ENCODE peak calls at places on chromosome 22, in four cellular contexts. Q is Calu3, U is progenitor cell of endocrine pancreas, S is activated T-cell treated with anti-CD3 and anti-CD28 coated beads for 4 hours. O is an unnamed sample.

GRCh38 chr22:18067548-18068341 is 10.0 kb upstream of the PEX26 start:
- DNase-seq in Q (no peak), U (no peak), S (no peak), O (no peak)

GRCh38 chr22:36797988-36798670 is 18.7 kb downstream of the PVALB start:
- DNase-seq in Q (no peak), U (no peak), S (no peak), O (no peak)

GRCh38 chr22:19508024-19508776 is 16.0 kb downstream of the CLDN5 start:
- DNase-seq in Q (no peak), U (no peak), S (no peak), O (no peak)

GRCh38 chr22:31229402-31230140 is 17.5 kb downstream of the LIMK2 start:
- DNase-seq in Q (no peak), U (no peak), S (no peak), O (no peak)

GRCh38 chr22:33829549-33830280 is 90.6 kb downstream of the LARGE1 start:
- DNase-seq in Q (no peak), U (no peak), S (no peak), O (no peak)

GRCh38 chr22:49784987-49785614 is 42.6 kb downstream of the BRD1 start:
- DNase-seq in Q (no peak), U (no peak), S (no peak), O (no peak)

GRCh38 chr22:30312053-30312452 is 14.7 kb downstream of the TBC1D10A start:
- DNase-seq in Q (no peak), U (no peak), S (no peak), O (no peak)

GRCh38 chr22:48251629-48252028 is 1489.2 kb downstream of the TBC1D22A start:
- DNase-seq in Q (no peak), U (no peak), S (no peak), O (no peak)

GRCh38 chr22:32528984-32529982 is 54.7 kb downstream of the FBXO7 start:
- DNase-seq in Q (peak), U (peak), S (peak), O (peak)

GRCh38 chr22:44622147-44622427 is 79.9 kb upstream of the PRR5 start:
- DNase-seq in Q (peak), U (no peak), S (no peak), O (no peak)

GRCh38 chr22:40560551-40560950 is 76.0 kb downstream of the MRTFA start:
- DNase-seq in Q (no peak), U (no peak), S (no peak), O (no peak)

GRCh38 chr22:43923191-43923590 is 414 bp upstream of the PNPLA3 start:
- DNase-seq in Q (no peak), U (no peak), S (no peak), O (no peak)

GRCh38 chr22:33971561-33971961 is 51.3 kb upstream of the LARGE1 start:
- DNase-seq in Q (peak), U (no peak), S (no peak), O (no peak)

GRCh38 chr22:23534201-23534850 is 45.8 kb downstream of the IGLL1 start:
- DNase-seq in Q (no peak), U (no peak), S (no peak), O (no peak)

GRCh38 chr22:23458663-23459541 is 121.2 kb downstream of the IGLL1 start:
- DNase-seq in Q (no peak), U (no peak), S (no peak), O (no peak)

GRCh38 chr22:17348464-17349103 is 20.7 kb upstream of the CECR2 start:
- DNase-seq in Q (no peak), U (no peak), S (no peak), O (no peak)

GRCh38 chr22:36432592-36433317 is 45.0 kb upstream of the MYH9 start:
- DNase-seq in Q (no peak), U (no peak), S (no peak), O (no peak)

GRCh38 chr22:24230911-24231656 is 13.8 kb downstream of the GGT5 start:
- DNase-seq in Q (peak), U (peak), S (peak), O (no peak)

GRCh38 chr22:20437253-20438065 is at the start of gene SCARF2:
- DNase-seq in Q (no peak), U (peak), S (no peak), O (no peak)

GRCh38 chr22:50115693-50116092 is 25.9 kb downstream of the MOV10L1 start:
- DNase-seq in Q (no peak), U (no peak), S (no peak), O (no peak)

GRCh38 chr22:33006220-33006954 is 51.8 kb downstream of the SYN3 start:
- DNase-seq in Q (peak), U (no peak), S (no peak), O (no peak)

GRCh38 chr22:46110215-46110614 is 40.1 kb upstream of the PPARA start:
- DNase-seq in Q (peak), U (no peak), S (no peak), O (no peak)

GRCh38 chr22:20524004-20524481 is 16.6 kb downstream of the MED15 start:
- DNase-seq in Q (no peak), U (no peak), S (no peak), O (no peak)

GRCh38 chr22:29308791-29309262 is 2.4 kb downstream of the GAS2L1 start:
- DNase-seq in Q (no peak), U (no peak), S (no peak), O (no peak)

GRCh38 chr22:24822471-24822870 is 16.5 kb downstream of the SGSM1 start:
- DNase-seq in Q (no peak), U (no peak), S (no peak), O (no peak)

O was measured in NCI-H1048.